ENCODE peak calls at places on chromosomes 5 and 9, in nine cellular contexts. A, M, O, J, L, V, I, K and G are unnamed samples.
A peak's percentile ranks its signal among the peaks of the same experiment; 100 is the strongest.

GRCh38 chr5:17221843-17222614 is 4.6 kb downstream of the BASP1 start:
- DNase-seq in K (no peak), V (no peak), J (no peak), A (no peak), M (no peak), L (peak; percentile 45), O (no peak), I (no peak), G (no peak)

GRCh38 chr9:124776952-124777645 is at the start of gene OLFML2A:
- DNase-seq in I (no peak), J (no peak), V (no peak), K (no peak), O (peak; percentile 66), A (no peak), M (no peak), L (peak; percentile 50), G (no peak)

GRCh38 chr5:31415009-31415923 is 116.6 kb downstream of the DROSHA start:
- DNase-seq in O (no peak), M (no peak), J (no peak), A (no peak), I (no peak), K (no peak), L (peak; percentile 13), V (no peak), G (no peak)

GRCh38 chr9:137194909-137195308 is 5.6 kb downstream of the TPRN start:
- DNase-seq in A (no peak), J (no peak), V (no peak), K (no peak), M (no peak), O (no peak), L (no peak), I (no peak), G (no peak)

GRCh38 chr5:2187687-2188086 is 305.0 kb upstream of the IRX4 start:
- DNase-seq in A (no peak), L (no peak), O (no peak), J (peak; percentile 49), I (peak; percentile 40), V (no peak), K (no peak), M (no peak), G (no peak)

GRCh38 chr9:34380034-34380510 is 3.4 kb upstream of the MYORG start:
- DNase-seq in K (no peak), M (no peak), O (peak; percentile 73), L (no peak), I (peak; percentile 56), A (no peak), V (no peak), J (peak; percentile 78), G (no peak)

GRCh38 chr5:150052326-150053230 is 33.8 kb downstream of the CSF1R start:
- DNase-seq in K (no peak), L (no peak), O (no peak), M (no peak), I (no peak), A (no peak), V (no peak), J (no peak), G (no peak)

GRCh38 chr9:93022066-93022465 is 36.4 kb upstream of the SUSD3 start:
- DNase-seq in L (no peak), J (peak; percentile 44), I (no peak), A (no peak), K (no peak), M (no peak), V (no peak), O (no peak), G (no peak)

GRCh38 chr5:93189707-93190120 is 391.3 kb downstream of the NR2F1-AS1 start:
- DNase-seq in O (no peak), K (no peak), L (peak; percentile 94), A (no peak), M (no peak), J (no peak), I (no peak), V (peak; percentile 84), G (peak; percentile 82)

GRCh38 chr5:122180863-122181519 is 51.6 kb downstream of the ZNF474 start:
- DNase-seq in J (no peak), I (no peak), V (peak; percentile 74), L (peak; percentile 94), K (no peak), A (no peak), M (no peak), O (no peak), G (peak; percentile 52)

GRCh38 chr9:12815895-12816294 is 41.1 kb downstream of the LURAP1L start:
- DNase-seq in K (no peak), I (no peak), M (no peak), J (no peak), A (no peak), L (peak; percentile 31), V (no peak), O (no peak), G (peak; percentile 33)

GRCh38 chr5:40240111-40240510 is 439.6 kb upstream of the PTGER4 start:
- DNase-seq in J (no peak), L (peak; percentile 24), A (no peak), V (no peak), O (no peak), I (no peak), K (no peak), M (no peak), G (no peak)

GRCh38 chr5:160919610-160920009 is 67.6 kb upstream of the ATP10B start:
- DNase-seq in K (no peak), J (no peak), M (no peak), A (no peak), O (peak; percentile 79), V (no peak), L (no peak), I (no peak), G (no peak)

GRCh38 chr9:133796562-133796961 is 58.4 kb upstream of the SARDH start:
- DNase-seq in L (no peak), I (no peak), V (no peak), O (no peak), K (no peak), J (no peak), A (no peak), M (no peak), G (no peak)

GRCh38 chr5:138053554-138053953 is 20.7 kb upstream of the FAM13B start:
- DNase-seq in I (no peak), A (no peak), J (no peak), K (no peak), O (no peak), V (no peak), L (no peak), M (no peak), G (no peak)

GRCh38 chr9:91197232-91198181 is 164.2 kb downstream of the AUH start:
- DNase-seq in I (peak; percentile 93), V (peak; percentile 81), M (peak; percentile 64), A (peak; percentile 89), O (peak; percentile 83), L (peak; percentile 95), K (peak; percentile 91), J (no peak), G (peak; percentile 94)

GRCh38 chr9:74379718-74380117 is 117.4 kb upstream of the RORB start:
- DNase-seq in I (no peak), L (no peak), V (no peak), J (no peak), K (peak; percentile 33), O (no peak), A (no peak), M (no peak), G (no peak)

GRCh38 chr5:57828221-57828620 is 345.6 kb upstream of the ACTBL2 start:
- DNase-seq in K (no peak), M (no peak), L (peak; percentile 71), J (no peak), I (no peak), O (no peak), A (no peak), V (no peak), G (no peak)

GRCh38 chr9:122126340-122127333 is 32.9 kb downstream of the NDUFA8 start:
- DNase-seq in A (no peak), K (no peak), L (peak; percentile 76), M (no peak), I (no peak), J (no peak), O (no peak), V (peak; percentile 36), G (no peak)

GRCh38 chr9:38527507-38527906 is 92.9 kb downstream of the ANKRD18A start:
- DNase-seq in J (no peak), L (no peak), V (peak; percentile 9), I (no peak), O (no peak), K (no peak), A (no peak), M (no peak), G (no peak)
- H3K4me3 ChIP-seq in J (no peak overlapping the region), L (no peak overlapping the region), V (no peak overlapping the region), I (no peak overlapping the region), O (no peak overlapping the region), K (no peak overlapping the region), A (no peak overlapping the region), M (no peak overlapping the region), G (no peak overlapping the region)

DNA sequence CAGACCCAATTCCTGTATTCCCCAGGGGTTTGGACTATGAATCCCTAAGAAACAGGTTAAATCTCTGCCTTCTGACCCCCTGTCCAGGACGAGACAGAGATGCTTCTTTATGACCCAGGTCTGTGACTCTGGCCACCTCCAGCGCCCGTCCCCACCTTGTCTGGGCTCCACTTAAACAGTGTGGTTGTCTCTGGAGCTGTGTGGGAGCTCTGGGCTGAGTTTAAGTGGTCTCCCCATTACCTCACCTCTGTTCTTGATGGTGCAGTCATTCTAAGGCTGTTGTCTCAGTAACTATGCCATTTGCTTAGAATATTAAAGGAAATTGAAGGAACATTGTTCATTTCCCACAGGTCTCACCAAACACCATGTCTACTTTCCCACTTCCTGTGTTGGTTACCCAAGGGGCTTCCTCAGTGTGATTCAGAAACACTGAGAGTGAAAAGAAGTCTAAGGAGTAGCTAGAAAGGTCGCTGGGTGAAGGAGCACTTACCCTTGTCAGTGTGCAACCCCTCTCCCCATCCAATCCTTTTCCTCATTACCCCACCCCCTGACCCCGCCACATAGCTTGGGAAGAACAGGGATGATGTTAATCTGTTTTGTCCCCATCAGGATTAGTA is 127.8 kb upstream of the CKMT2 start:
- DNase-seq in K (no peak), I (no peak), J (no peak), M (no peak), A (no peak), V (no peak), O (no peak), L (no peak), G (no peak)
- H3K27me3 ChIP-seq in K (no peaks in the 10 kb centered on the region), I (no peaks in the 10 kb centered on the region), J (no peaks in the 10 kb centered on the region), M (no peaks in the 10 kb centered on the region), A (no peaks in the 10 kb centered on the region), V (no peaks in the 10 kb centered on the region), O (no peaks in the 10 kb centered on the region), L (no peaks in the 10 kb centered on the region), G (no peaks in the 10 kb centered on the region)

DNA sequence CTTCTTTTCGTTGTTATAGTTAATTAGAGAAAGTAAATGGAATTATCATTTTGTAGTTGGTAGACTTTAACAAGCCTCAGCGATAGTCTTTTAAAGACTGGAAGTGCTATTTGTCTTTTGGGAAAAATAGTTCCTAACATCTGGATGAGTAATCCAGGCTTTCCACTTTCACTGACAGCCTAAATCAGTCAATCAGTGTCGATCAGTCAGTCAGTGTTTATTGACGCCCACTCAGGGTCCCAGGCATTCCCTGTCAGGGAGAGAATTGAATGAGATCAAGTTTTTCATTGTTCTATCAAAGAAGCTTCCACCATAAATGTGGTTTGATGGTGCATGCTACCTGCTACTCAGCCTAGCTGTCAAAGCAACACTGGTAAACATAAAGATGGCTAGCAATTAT is 2.6 kb downstream of the ABL1 start:
- DNase-seq in A (no peak), M (no peak), I (no peak), J (no peak), V (no peak), K (no peak), O (no peak), L (no peak), G (no peak)
- H3K4me3 ChIP-seq in A (peak overlapping the region; percentile 52), M (peak overlapping the region; percentile 83), I (peak overlapping the region; percentile 66), J (no peak overlapping the region), V (peak overlapping the region; percentile 71), K (no peak overlapping the region), O (peak overlapping the region; percentile 78), L (peak overlapping the region; percentile 86), G (peak overlapping the region; percentile 78)

GRCh38 chr9:82780017-82780416 is 282.9 kb downstream of the RASEF start:
- DNase-seq in A (no peak), J (no peak), V (no peak), L (no peak), I (no peak), M (no peak), O (no peak), K (no peak), G (no peak)
- H3K27me3 ChIP-seq in A (no peaks in the 10 kb centered on the region), J (no peaks in the 10 kb centered on the region), V (no peaks in the 10 kb centered on the region), L (no peaks in the 10 kb centered on the region), I (no peaks in the 10 kb centered on the region), M (no peaks in the 10 kb centered on the region), O (no peaks in the 10 kb centered on the region), K (no peaks in the 10 kb centered on the region), G (no peaks in the 10 kb centered on the region)